ENCODE peak calls at places on chromosome 10, in eight cellular contexts. N, S, L, Z, M, F, K and O are unnamed samples.
A peak's percentile ranks its signal among the peaks of the same experiment; 100 is the strongest.

GRCh38 chr10:131272897-131273451 is 38.5 kb downstream of the TCERG1L start:
- DNase-seq in F (no peak), N (no peak), K (no peak), L (no peak), Z (no peak), M (no peak), S (no peak), O (no peak)

GRCh38 chr10:132392811-132393694 is 3.9 kb upstream of the PWWP2B start:
- DNase-seq in S (peak; percentile 47), M (peak; percentile 56), L (no peak), F (peak; percentile 5), N (no peak), Z (no peak), K (no peak), O (no peak)

GRCh38 chr10:13349776-13350274 is 1.7 kb upstream of the SEPHS1 start:
- DNase-seq in S (peak; percentile 54), L (no peak), K (peak; percentile 69), N (peak; percentile 55), M (peak; percentile 83), F (peak; percentile 76), Z (peak; percentile 46), O (peak; percentile 34)

GRCh38 chr10:103083266-103083976 is 109.7 kb downstream of the NT5C2 start:
- DNase-seq in S (no peak), Z (no peak), N (no peak), L (no peak), F (no peak), K (no peak), M (no peak), O (no peak)

GRCh38 chr10:73413108-73413527 is 740 bp downstream of the ANXA7 start:
- DNase-seq in M (peak; percentile 73), N (no peak), L (peak; percentile 17), F (peak; percentile 67), S (no peak), K (no peak), Z (no peak), O (peak; percentile 47)

GRCh38 chr10:107865691-107866090 is 701.2 kb upstream of the SORCS1 start:
- DNase-seq in S (no peak), F (no peak), K (no peak), L (no peak), Z (no peak), M (no peak), N (no peak), O (no peak)

GRCh38 chr10:132011027-132011426 is 29.3 kb upstream of the BNIP3 start:
- DNase-seq in F (no peak), M (peak; percentile 85), Z (no peak), S (no peak), N (no peak), K (no peak), L (no peak), O (no peak)

GRCh38 chr10:71025535-71025934 is 137.2 kb upstream of the PCBD1 start:
- DNase-seq in K (no peak), M (no peak), L (no peak), S (no peak), Z (no peak), F (no peak), N (no peak), O (peak; percentile 55)

GRCh38 chr10:63409465-63410027 is 56.2 kb downstream of the JMJD1C start:
- DNase-seq in M (no peak), K (peak; percentile 38), L (no peak), Z (no peak), N (no peak), S (peak; percentile 74), F (no peak), O (peak; percentile 53)

GRCh38 chr10:124522903-124523260 is 61.3 kb downstream of the LHPP start:
- DNase-seq in K (no peak), M (peak; percentile 71), N (no peak), Z (no peak), L (no peak), F (peak; percentile 51), S (no peak), O (no peak)

GRCh38 chr10:93600861-93601773 is at the start of gene RBP4:
- DNase-seq in K (peak; percentile 62), S (peak; percentile 32), F (no peak), Z (no peak), M (no peak), L (no peak), N (no peak), O (peak; percentile 17)

GRCh38 chr10:104300736-104301292 is 31.8 kb downstream of the GSTO2 start:
- DNase-seq in K (peak; percentile 95), Z (no peak), M (peak; percentile 91), L (no peak), S (peak; percentile 99), N (peak; percentile 84), F (peak; percentile 65), O (peak; percentile 91)

GRCh38 chr10:37474645-37475044 is 349.2 kb downstream of the ANKRD30A start:
- DNase-seq in K (no peak), S (no peak), L (no peak), F (no peak), N (no peak), Z (no peak), M (no peak), O (no peak)

GRCh38 chr10:102159051-102159597 is 6.9 kb downstream of the NOLC1 start:
- DNase-seq in N (no peak), M (no peak), L (no peak), Z (no peak), S (peak; percentile 66), K (no peak), F (no peak), O (no peak)

GRCh38 chr10:118522791-118523498 is 72.5 kb downstream of the PRLHR start:
- DNase-seq in S (peak; percentile 1), N (no peak), M (no peak), Z (no peak), K (peak; percentile 46), F (no peak), L (no peak), O (peak; percentile 99)

GRCh38 chr10:75097666-75098285 is 13.7 kb upstream of the SAMD8 start:
- DNase-seq in S (peak; percentile 26), Z (no peak), L (no peak), M (no peak), F (no peak), N (no peak), K (peak; percentile 46), O (no peak)

GRCh38 chr10:97153276-97153850 is 32.4 kb downstream of the SLIT1 start:
- DNase-seq in Z (no peak), M (no peak), L (no peak), N (no peak), K (no peak), F (no peak), S (no peak), O (no peak)

GRCh38 chr10:17742918-17743317 is 9.1 kb upstream of the TMEM236 start:
- DNase-seq in L (no peak), N (peak; percentile 56), K (peak; percentile 76), S (peak; percentile 60), F (peak; percentile 66), Z (peak; percentile 54), M (no peak), O (peak; percentile 32)

GRCh38 chr10:97373456-97373855 is 27.7 kb downstream of the RRP12 start:
- DNase-seq in K (no peak), F (no peak), Z (no peak), L (no peak), S (no peak), M (no peak), N (no peak), O (no peak)

GRCh38 chr10:93465806-93466675 is 16.1 kb downstream of the MYOF start:
- DNase-seq in F (peak; percentile 87), L (peak; percentile 91), K (peak; percentile 85), N (peak; percentile 93), M (peak; percentile 96), S (peak; percentile 90), Z (peak; percentile 85), O (peak; percentile 96)

GRCh38 chr10:30724296-30724695 is 94.7 kb upstream of the LYZL2 start:
- DNase-seq in K (no peak), Z (no peak), N (no peak), F (no peak), M (no peak), S (no peak), L (no peak), O (no peak)

GRCh38 chr10:93820434-93820833 is 62.7 kb downstream of the LGI1 start:
- DNase-seq in S (no peak), Z (no peak), F (no peak), K (no peak), M (no peak), N (no peak), L (no peak), O (no peak)

GRCh38 chr10:118369806-118370205 is 27.7 kb upstream of the FAM204A start:
- DNase-seq in L (no peak), K (no peak), S (no peak), Z (peak; percentile 36), M (no peak), N (no peak), F (no peak), O (peak; percentile 55)

GRCh38 chr10:27207350-27207749 is 33.2 kb downstream of the ACBD5 start:
- DNase-seq in F (no peak), K (no peak), Z (no peak), L (no peak), S (peak; percentile 72), M (no peak), N (no peak), O (no peak)
- H3K36me3 ChIP-seq in F (peaks cover 84% of the 10 kb centered on the region), K (peaks cover 68% of the 10 kb centered on the region), Z (peaks cover 15% of the 10 kb centered on the region), L (peaks cover 11% of the 10 kb centered on the region), S (peaks cover 31% of the 10 kb centered on the region), M (peaks cover 98% of the 10 kb centered on the region), N (peaks cover 93% of the 10 kb centered on the region), O (peaks cover 10% of the 10 kb centered on the region)

DNA sequence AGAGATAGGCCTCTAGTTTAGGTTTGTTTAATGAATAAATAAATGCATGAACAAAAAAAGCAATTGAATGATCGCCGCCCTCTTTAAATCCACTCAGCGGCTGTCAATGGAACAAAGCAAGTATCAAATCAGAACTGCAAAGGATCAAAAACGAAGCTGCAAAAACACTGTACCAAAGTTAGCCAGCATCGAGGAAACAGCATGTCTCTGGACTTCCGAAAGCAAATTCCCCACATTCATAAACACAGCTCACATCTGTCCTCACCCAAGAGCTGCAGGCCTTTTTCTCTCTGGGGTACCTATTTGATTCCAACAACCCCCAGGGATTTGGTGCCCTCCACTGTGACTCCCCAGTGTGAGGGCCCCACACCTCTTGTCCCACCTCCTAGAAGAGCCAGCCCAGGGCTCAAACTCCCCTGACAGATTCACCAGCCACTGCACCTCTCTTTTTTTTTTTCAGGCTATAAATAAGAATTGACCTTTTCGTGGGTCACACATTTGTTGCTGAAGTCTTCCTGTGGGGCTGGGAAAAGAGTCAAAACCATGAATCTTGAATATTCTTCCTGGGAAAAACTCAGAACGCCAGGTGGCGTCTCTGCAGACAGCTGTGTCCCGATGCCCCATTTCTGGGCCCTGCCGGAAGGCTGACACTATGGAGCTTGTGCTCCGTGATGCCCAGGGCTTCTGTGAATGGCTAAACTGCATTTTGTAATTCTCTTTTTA is 51.8 kb downstream of the HSPA12A start:
- DNase-seq in S (peak; percentile 28), M (peak; percentile 70), L (no peak), K (peak; percentile 38), N (no peak), F (no peak), Z (no peak), O (no peak)
- TF ChIP-seq CTCF in S (peak; percentile 23), M (no peak), L (peak; percentile 64), K (peak; percentile 31), N (peak; percentile 51), F (peak; percentile 11), Z (no peak), O (peak; percentile 18)

GRCh38 chr10:54470324-54470631 is 330.8 kb downstream of the PCDH15 start:
- DNase-seq in K (no peak), L (no peak), M (no peak), S (no peak), F (no peak), Z (no peak), N (no peak), O (no peak)
- H3K36me3 ChIP-seq in K (no peaks in the 10 kb centered on the region), L (no peaks in the 10 kb centered on the region), M (no peaks in the 10 kb centered on the region), S (no peaks in the 10 kb centered on the region), F (no peaks in the 10 kb centered on the region), Z (no peaks in the 10 kb centered on the region), N (no peaks in the 10 kb centered on the region), O (no peaks in the 10 kb centered on the region)

GRCh38 chr10:65838811-65839210 is 1087.0 kb upstream of the LRRTM3 start:
- DNase-seq in S (no peak), L (no peak), N (no peak), K (no peak), M (no peak), F (no peak), Z (no peak), O (no peak)
- TF ChIP-seq CTCF in S (no peak), L (no peak), N (no peak), K (no peak), M (no peak), F (no peak), Z (no peak), O (no peak)